ENCODE peak calls at places on chromosomes 7 and 10, in six cellular contexts. G is fibroblast of the aortic adventitia, Q is activated T-cell treated with anti-CD3 and anti-CD28 coated beads for 48 hours, L is T-helper 1 cell, Z is frontal cortex, M is A549. S is an unnamed sample.

GRCh38 chr7:55280031-55280454 is 85.1 kb upstream of the LANCL2 start:
- DNase-seq in G (peak), Q (peak), L (peak), Z (peak), M (peak), S (peak)

GRCh38 chr7:8629504-8629903 is 196.1 kb downstream of the NXPH1 start:
- DNase-seq in G (no peak), Q (no peak), L (no peak), Z (no peak), M (no peak), S (no peak)

GRCh38 chr10:109998513-109998912 is 9.3 kb upstream of the ADD3 start:
- DNase-seq in G (no peak), Q (no peak), L (no peak), Z (no peak), M (no peak), S (no peak)

GRCh38 chr10:88932539-88933256 is 19.9 kb downstream of the ACTA2 start:
- DNase-seq in G (peak), Q (no peak), L (no peak), Z (peak), M (peak), S (peak)

GRCh38 chr10:4733843-4734224 is 92.2 kb upstream of the AKR1E2 start:
- DNase-seq in G (no peak), Q (no peak), L (no peak), Z (no peak), M (no peak), S (no peak)

GRCh38 chr7:90345548-90346319 is 782 bp upstream of the GTPBP10 start:
- DNase-seq in G (peak), Q (no peak), L (no peak), Z (no peak), M (no peak), S (peak)

GRCh38 chr7:128954830-128955797 is 17.4 kb downstream of the IRF5 start:
- DNase-seq in G (peak), Q (no peak), L (no peak), Z (no peak), M (no peak), S (peak)

GRCh38 chr7:117673839-117674238 is 194.0 kb downstream of the CFTR start:
- DNase-seq in G (peak), Q (no peak), L (no peak), Z (peak), M (peak), S (peak)

GRCh38 chr7:128835790-128836641 is 5.8 kb downstream of the FLNC start:
- DNase-seq in G (peak), Q (no peak), L (peak), Z (peak), M (no peak), S (no peak)

GRCh38 chr7:48035967-48036478 is 680 bp downstream of the C7orf57 start:
- DNase-seq in G (peak), Q (no peak), L (no peak), Z (no peak), M (no peak), S (peak)

GRCh38 chr10:126663328-126663727 is 7.2 kb downstream of the C10orf90 start:
- DNase-seq in G (peak), Q (peak), L (no peak), Z (peak), M (no peak), S (no peak)

GRCh38 chr10:191703-192518 is 56.7 kb downstream of the ZMYND11 start:
- DNase-seq in G (peak), Q (no peak), L (no peak), Z (no peak), M (no peak), S (peak)

GRCh38 chr7:157539521-157539920 is 202.7 kb downstream of the DNAJB6 start:
- DNase-seq in G (no peak), Q (no peak), L (no peak), Z (no peak), M (no peak), S (no peak)

GRCh38 chr10:59073456-59074053 is 102.9 kb upstream of the PHYHIPL start:
- DNase-seq in G (no peak), Q (no peak), L (no peak), Z (no peak), M (no peak), S (no peak)

GRCh38 chr7:1368682-1369571 is 90.3 kb downstream of the MICALL2 start:
- DNase-seq in G (no peak), Q (peak), L (no peak), Z (no peak), M (peak), S (peak)

GRCh38 chr10:126376956-126377355 is 11.3 kb downstream of the ADAM12 start:
- DNase-seq in G (peak), Q (no peak), L (no peak), Z (no peak), M (no peak), S (no peak)

GRCh38 chr10:43114743-43115611 is 23.3 kb upstream of the CSGALNACT2 start:
- DNase-seq in G (peak), Q (no peak), L (no peak), Z (no peak), M (no peak), S (no peak)

GRCh38 chr10:44132361-44133289 is 252.3 kb downstream of the CXCL12 start:
- DNase-seq in G (peak), Q (no peak), L (no peak), Z (no peak), M (no peak), S (no peak)

GRCh38 chr7:146826338-146826737 is 709.7 kb downstream of the CNTNAP2 start:
- DNase-seq in G (no peak), Q (no peak), L (no peak), Z (no peak), M (no peak), S (peak)

GRCh38 chr7:11082552-11083213 is 109.0 kb downstream of the PHF14 start:
- DNase-seq in G (peak), Q (no peak), L (no peak), Z (no peak), M (no peak), S (peak)

S was measured in cardiac muscle cell.